ENCODE peak calls at places on chromosomes 5 and 9, in eight cellular contexts. F, R, G, E, P, U, D and Z are unnamed samples.

GRCh38 chr9:113995963-113996362 is 82.1 kb downstream of the AMBP start:
- DNase-seq in F (no peak), R (no peak), P (peak; percentile 69), G (no peak), D (no peak), E (no peak), U (no peak), Z (no peak)

GRCh38 chr9:91720746-91721705 is 229.0 kb downstream of the ROR2 start:
- DNase-seq in P (peak; percentile 56), G (peak; percentile 37), D (no peak), F (no peak), E (no peak), U (no peak), R (no peak), Z (peak; percentile 28)

GRCh38 chr5:73450672-73451217 is 2.2 kb upstream of the FOXD1 start:
- DNase-seq in E (no peak), P (no peak), U (no peak), D (no peak), F (no peak), R (no peak), G (peak; percentile 24), Z (no peak)

GRCh38 chr9:7777776-7778175 is 21.8 kb downstream of the DMAC1 start:
- DNase-seq in E (no peak), G (no peak), U (no peak), D (no peak), P (no peak), F (no peak), R (no peak), Z (no peak)

GRCh38 chr5:82821978-82822927 is 254.9 kb downstream of the TMEM167A start:
- DNase-seq in E (no peak), F (no peak), P (no peak), D (no peak), R (no peak), G (no peak), U (no peak), Z (no peak)

GRCh38 chr9:127345566-127345965 is 51.4 kb upstream of the SLC2A8 start:
- DNase-seq in F (no peak), U (no peak), E (no peak), G (no peak), P (peak; percentile 78), R (no peak), D (no peak), Z (no peak)

GRCh38 chr5:122755740-122756139 is 19.1 kb upstream of the SNX2 start:
- DNase-seq in F (no peak), P (no peak), U (no peak), D (no peak), G (no peak), R (no peak), E (no peak), Z (no peak)

GRCh38 chr9:78685471-78685870 is 388.5 kb downstream of the PSAT1 start:
- DNase-seq in E (no peak), G (no peak), D (no peak), R (no peak), U (no peak), F (no peak), P (no peak), Z (no peak)

GRCh38 chr5:72245517-72246238 is 74.4 kb downstream of the MRPS27 start:
- DNase-seq in F (no peak), D (no peak), U (no peak), G (no peak), E (no peak), P (no peak), R (no peak), Z (no peak)

GRCh38 chr5:56575821-56576220 is 239.5 kb upstream of the MAP3K1 start:
- DNase-seq in F (no peak), P (no peak), D (no peak), G (no peak), U (no peak), E (no peak), R (no peak), Z (no peak)

GRCh38 chr5:35120745-35121144 is 73.0 kb upstream of the AGXT2 start:
- DNase-seq in F (no peak), P (no peak), D (no peak), U (no peak), R (no peak), E (no peak), G (peak; percentile 63), Z (no peak)

GRCh38 chr5:138716456-138716924 is 36.7 kb upstream of the CTNNA1 start:
- DNase-seq in D (no peak), G (no peak), U (no peak), P (no peak), E (no peak), F (no peak), R (no peak), Z (no peak)

GRCh38 chr5:115810776-115811175 is 5.7 kb downstream of the CDO1 start:
- DNase-seq in F (no peak), D (peak; percentile 58), E (no peak), U (no peak), P (no peak), R (no peak), G (peak; percentile 38), Z (no peak)

GRCh38 chr9:117405950-117406705 is 8.7 kb downstream of the ASTN2 start:
- DNase-seq in F (no peak), E (no peak), D (no peak), U (no peak), R (no peak), P (no peak), G (no peak), Z (no peak)

GRCh38 chr5:35908266-35908665 is 30.2 kb downstream of the CAPSL start:
- DNase-seq in G (no peak), U (no peak), P (no peak), D (no peak), F (no peak), E (no peak), R (no peak), Z (no peak)

GRCh38 chr9:112489039-112489546 is 2.5 kb downstream of the KIAA1958 start:
- DNase-seq in U (no peak), G (no peak), D (no peak), F (no peak), R (no peak), E (no peak), P (no peak), Z (no peak)

GRCh38 chr5:54254482-54255198 is 55.7 kb downstream of the ARL15 start:
- DNase-seq in G (peak; percentile 30), F (no peak), D (no peak), U (no peak), P (no peak), R (no peak), E (no peak), Z (no peak)

GRCh38 chr5:136249678-136250266 is 56.8 kb upstream of the SMIM32 start:
- DNase-seq in G (peak; percentile 79), F (no peak), P (no peak), D (peak; percentile 67), R (peak; percentile 76), U (peak; percentile 63), E (no peak), Z (peak; percentile 67)

GRCh38 chr9:37727002-37727401 is 26.6 kb upstream of the TRMT10B start:
- DNase-seq in G (no peak), F (no peak), P (no peak), R (no peak), E (no peak), U (no peak), D (no peak), Z (no peak)
- TF ChIP-seq CTCF in G (no peak), F (no peak), P (no peak), R (no peak), E (no peak), U (no peak), D (no peak), Z (no peak)

DNA sequence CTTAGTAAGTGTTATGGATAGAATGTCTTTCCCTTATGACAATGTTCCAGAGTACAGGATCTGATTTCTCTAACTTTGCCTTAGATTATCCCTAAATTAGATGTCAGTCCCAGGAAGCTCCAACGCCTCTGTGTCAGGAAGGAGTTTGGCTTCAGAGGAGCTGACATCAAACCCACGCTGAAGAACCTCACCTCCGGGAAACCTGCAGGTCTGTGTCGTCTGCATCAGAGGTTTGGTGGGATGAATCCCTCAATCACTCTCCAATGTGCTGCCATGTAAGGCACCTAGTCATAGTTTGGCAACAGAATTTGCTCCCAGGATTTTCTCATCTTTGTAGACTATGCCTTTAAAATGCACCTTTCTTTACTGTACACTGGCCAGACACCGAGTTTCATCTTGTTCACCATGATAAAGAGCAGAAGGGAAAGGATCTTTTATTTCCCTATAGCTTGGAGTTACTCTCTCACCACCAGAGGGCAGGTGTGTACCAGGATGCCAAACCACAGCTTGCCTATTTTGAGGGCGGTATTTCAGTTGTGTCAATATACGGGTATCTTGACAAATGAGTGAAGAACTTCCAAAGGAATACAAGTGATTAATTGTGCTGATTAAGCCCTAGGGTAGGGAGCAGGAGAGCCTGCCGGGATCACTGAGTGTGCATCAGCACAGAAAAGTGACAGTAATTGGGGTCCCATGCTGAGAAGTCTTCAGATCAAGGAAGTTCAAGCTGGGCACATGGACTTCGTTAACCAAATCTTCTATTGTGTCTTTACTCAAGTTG is 23.4 kb downstream of the MINAR2 start:
- DNase-seq in E (peak; percentile 18), F (peak; percentile 0), D (peak; percentile 20), P (no peak), U (no peak), G (peak; percentile 58), R (no peak), Z (peak; percentile 68)
- TF ChIP-seq CTCF in E (no peak), F (peak; percentile 61), D (peak; percentile 85), P (no peak), U (peak; percentile 73), G (peak; percentile 87), R (peak; percentile 79), Z (peak; percentile 77)

DNA sequence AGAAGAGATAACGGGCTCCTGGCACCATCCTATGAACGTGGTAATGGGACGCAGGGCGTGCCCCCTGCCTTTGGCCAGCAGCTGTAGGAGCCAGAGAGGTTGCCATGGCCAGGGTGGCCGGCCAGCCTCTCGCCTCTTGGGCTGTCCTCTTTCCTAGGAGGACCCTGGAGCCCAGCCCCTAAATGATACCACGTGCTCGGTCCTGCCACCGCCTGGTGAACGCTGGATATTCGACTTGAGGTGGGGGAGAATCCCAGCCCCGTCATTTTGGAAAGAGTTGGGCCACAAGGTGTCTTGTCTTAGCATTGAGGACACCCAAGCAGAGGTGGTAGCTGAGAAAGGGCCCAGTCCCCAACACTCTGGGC is 391 bp upstream of the NRG2 start:
- DNase-seq in F (no peak), D (no peak), G (no peak), P (no peak), R (peak; percentile 62), U (no peak), E (no peak), Z (peak; percentile 12)
- TF ChIP-seq CTCF in F (no peak), D (no peak), G (no peak), P (no peak), R (no peak), U (no peak), E (no peak), Z (no peak)

GRCh38 chr9:132497731-132498130 is 84.7 kb upstream of the BARHL1 start:
- DNase-seq in F (no peak), G (no peak), U (no peak), P (no peak), R (peak; percentile 45), E (no peak), D (no peak), Z (no peak)

GRCh38 chr9:132498811-132499210 is 83.6 kb upstream of the BARHL1 start:
- DNase-seq in G (no peak), E (no peak), F (no peak), D (peak; percentile 9), R (no peak), U (no peak), P (no peak), Z (no peak)

GRCh38 chr9:132499251-132499650 is 83.2 kb upstream of the BARHL1 start:
- DNase-seq in D (no peak), P (no peak), R (no peak), E (no peak), G (no peak), F (no peak), U (no peak), Z (no peak)

GRCh38 chr9:132502480-132502879 is 79.9 kb upstream of the BARHL1 start:
- DNase-seq in D (no peak), P (no peak), U (no peak), F (no peak), E (no peak), G (no peak), R (no peak), Z (no peak)

GRCh38 chr9:132500193-132500592 is 82.2 kb upstream of the BARHL1 start:
- DNase-seq in E (no peak), U (no peak), R (no peak), F (no peak), P (no peak), G (no peak), D (no peak), Z (no peak)
- TF ChIP-seq CTCF in E (no peak), U (no peak), R (no peak), F (no peak), P (no peak), G (no peak), D (no peak), Z (no peak)